ENCODE peak calls at places on chromosomes 5 and 9, in eight cellular contexts. O, X, E, D, Y, M, A and K are unnamed samples.

GRCh38 chr5:178993236-178993765 is 1.8 kb downstream of the GRM6 start:
- DNase-seq in O (no peak), X (no peak), E (no peak), D (no peak), Y (no peak), M (peak; percentile 51), A (no peak), K (no peak)

GRCh38 chr9:35481347-35481975 is 8.4 kb upstream of the RUSC2 start:
- DNase-seq in O (peak; percentile 52), X (peak; percentile 56), E (no peak), D (peak; percentile 48), Y (peak; percentile 71), M (no peak), A (no peak), K (no peak)

GRCh38 chr5:176405656-176406435 is 10.5 kb downstream of the CLTB start:
- DNase-seq in O (no peak), X (no peak), E (no peak), D (no peak), Y (no peak), M (peak; percentile 48), A (no peak), K (no peak)

GRCh38 chr9:94922098-94922607 is 195.7 kb downstream of the AOPEP start:
- DNase-seq in O (no peak), X (peak; percentile 69), E (no peak), D (peak; percentile 95), Y (peak; percentile 64), M (no peak), A (no peak), K (no peak)

GRCh38 chr9:22529426-22530199 is 83.0 kb downstream of the DMRTA1 start:
- DNase-seq in O (no peak), X (peak; percentile 45), E (no peak), D (peak; percentile 57), Y (no peak), M (no peak), A (no peak), K (no peak)

GRCh38 chr5:109281136-109281690 is 128.6 kb downstream of the PJA2 start:
- DNase-seq in O (no peak), X (no peak), E (no peak), D (no peak), Y (peak; percentile 53), M (no peak), A (no peak), K (no peak)

GRCh38 chr9:99356512-99356971 is 134.5 kb downstream of the SEC61B start:
- DNase-seq in O (no peak), X (no peak), E (no peak), D (no peak), Y (no peak), M (no peak), A (no peak), K (no peak)

GRCh38 chr5:131148835-131149234 is 16.2 kb downstream of the HINT1 start:
- DNase-seq in O (no peak), X (no peak), E (no peak), D (no peak), Y (no peak), M (no peak), A (no peak), K (no peak)

GRCh38 chr5:1068204-1068894 is 43.5 kb downstream of the SLC12A7 start:
- DNase-seq in O (no peak), X (no peak), E (no peak), D (no peak), Y (no peak), M (no peak), A (no peak), K (no peak)

GRCh38 chr9:101592788-101593187 is 2.0 kb downstream of the PPP3R2 start:
- DNase-seq in O (no peak), X (peak; percentile 21), E (no peak), D (no peak), Y (no peak), M (no peak), A (no peak), K (no peak)

GRCh38 chr9:121682926-121683485 is 31.6 kb downstream of the DAB2IP start:
- DNase-seq in O (no peak), X (no peak), E (no peak), D (no peak), Y (no peak), M (peak; percentile 56), A (no peak), K (no peak)

GRCh38 chr5:177605667-177606066 is 5.7 kb downstream of the B4GALT7 start:
- DNase-seq in O (no peak), X (no peak), E (no peak), D (no peak), Y (no peak), M (no peak), A (no peak), K (no peak)

GRCh38 chr9:93198117-93198838 is 14.3 kb downstream of the WNK2 start:
- DNase-seq in O (no peak), X (no peak), E (no peak), D (no peak), Y (peak; percentile 44), M (no peak), A (no peak), K (no peak)

GRCh38 chr9:72351538-72352453 is 13.2 kb downstream of the ZFAND5 start:
- DNase-seq in O (no peak), X (peak; percentile 80), E (no peak), D (peak; percentile 45), Y (no peak), M (peak; percentile 48), A (no peak), K (no peak)

GRCh38 chr9:92807757-92808725 is 43.4 kb upstream of the BICD2 start:
- DNase-seq in O (no peak), X (no peak), E (peak; percentile 17), D (no peak), Y (no peak), M (peak; percentile 76), A (no peak), K (no peak)

GRCh38 chr5:1204693-1205242 is 3.4 kb downstream of the SLC6A19 start:
- DNase-seq in O (peak; percentile 85), X (no peak), E (no peak), D (peak; percentile 22), Y (peak; percentile 76), M (no peak), A (no peak), K (no peak)

GRCh38 chr5:127143722-127144121 is 70.4 kb upstream of the C5orf63 start:
- DNase-seq in O (no peak), X (no peak), E (no peak), D (no peak), Y (no peak), M (no peak), A (no peak), K (no peak)

GRCh38 chr9:36798350-36799065 is 225.8 kb downstream of the MELK start:
- DNase-seq in O (peak; percentile 79), X (no peak), E (no peak), D (no peak), Y (no peak), M (no peak), A (no peak), K (no peak)

GRCh38 chr5:101894985-101895384 is 401.1 kb downstream of the SLCO4C1 start:
- DNase-seq in O (no peak), X (no peak), E (no peak), D (no peak), Y (no peak), M (no peak), A (no peak), K (no peak)